ENCODE peak calls at places on chromosomes 3 and 15, in four cellular contexts. V is HepG2, J is mucosa of descending colon, F is upper lobe of left lung. P is an unnamed sample.

GRCh38 chr15:101158166-101159095 is 93.4 kb downstream of the CHSY1 start:
- ATAC-seq in V (no peak), J (no peak), F (no peak), P (no peak)

GRCh38 chr15:29934251-29934650 is 112.0 kb upstream of the TJP1 start:
- ATAC-seq in V (no peak), J (peak; percentile 90), F (no peak), P (no peak)

GRCh38 chr15:69896606-69897005 is 201.1 kb downstream of the TLE3 start:
- ATAC-seq in V (no peak), J (no peak), F (no peak), P (no peak)

GRCh38 chr15:52288051-52288942 is 7.3 kb downstream of the MYO5C start:
- ATAC-seq in V (peak; percentile 97), J (peak; percentile 90), F (peak; percentile 74), P (peak; percentile 25)

GRCh38 chr15:98746375-98746679 is 98.0 kb downstream of the IGF1R start:
- ATAC-seq in V (no peak), J (peak; percentile 41), F (no peak), P (no peak)

GRCh38 chr3:87270908-87271727 is 5.3 kb downstream of the POU1F1 start:
- ATAC-seq in V (no peak), J (peak; percentile 65), F (no peak), P (no peak)

GRCh38 chr3:12178091-12178820 is 19.5 kb upstream of the TIMP4 start:
- ATAC-seq in V (no peak), J (no peak), F (peak; percentile 41), P (peak; percentile 48)

GRCh38 chr3:151733613-151734012 is at the start of gene AADACL2:
- ATAC-seq in V (no peak), J (no peak), F (peak; percentile 72), P (peak; percentile 43)

GRCh38 chr3:125052671-125053303 is 3.0 kb downstream of the HEG1 start:
- ATAC-seq in V (peak; percentile 56), J (no peak), F (no peak), P (no peak)

GRCh38 chr15:41946970-41947369 is 25.4 kb downstream of the EHD4 start:
- ATAC-seq in V (no peak), J (no peak), F (no peak), P (no peak)

GRCh38 chr15:69718916-69719315 is 266.3 kb downstream of the RPLP1 start:
- ATAC-seq in V (no peak), J (peak; percentile 28), F (peak; percentile 78), P (peak; percentile 69)

GRCh38 chr3:42387802-42388651 is 22.4 kb downstream of the LYZL4 start:
- ATAC-seq in V (no peak), J (no peak), F (no peak), P (no peak)

GRCh38 chr15:50257206-50257735 is 8.3 kb downstream of the HDC start:
- ATAC-seq in V (no peak), J (no peak), F (no peak), P (no peak)

GRCh38 chr3:68958932-68959331 is 26.6 kb upstream of the TAFA4 start:
- ATAC-seq in V (no peak), J (no peak), F (no peak), P (no peak)

GRCh38 chr3:8658326-8659212 is 14.0 kb upstream of the SSUH2 start:
- ATAC-seq in V (peak; percentile 67), J (peak; percentile 82), F (peak; percentile 78), P (peak; percentile 66)

GRCh38 chr15:62469478-62469873 is 304.4 kb upstream of the C2CD4B start:
- ATAC-seq in V (no peak), J (no peak), F (peak; percentile 23), P (peak; percentile 44)

GRCh38 chr3:52896613-52897012 is 735 bp downstream of the STIMATE start:
- ATAC-seq in V (no peak), J (peak; percentile 26), F (no peak), P (no peak)

GRCh38 chr3:1591327-1592028 is 498.7 kb downstream of the CNTN6 start:
- ATAC-seq in V (no peak), J (peak; percentile 83), F (no peak), P (no peak)

GRCh38 chr3:56754753-56755365 is 46.9 kb downstream of the ARHGEF3 start:
- ATAC-seq in V (no peak), J (peak; percentile 63), F (peak; percentile 44), P (no peak)

GRCh38 chr3:12774619-12775018 is 15.6 kb upstream of the TMEM40 start:
- ATAC-seq in V (no peak), J (no peak), F (no peak), P (no peak)

GRCh38 chr15:70284438-70285214 is 186.9 kb upstream of the TLE3 start:
- ATAC-seq in V (no peak), J (peak; percentile 46), F (peak; percentile 15), P (no peak)

GRCh38 chr3:15932348-15933300 is 134.8 kb upstream of the ANKRD28 start:
- ATAC-seq in V (no peak), J (no peak), F (no peak), P (no peak)

GRCh38 chr3:156388469-156389150 is 166.3 kb downstream of the SSR3 start:
- ATAC-seq in V (no peak), J (no peak), F (peak; percentile 68), P (peak; percentile 13)

GRCh38 chr3:100992086-100993033 is 861 bp downstream of the ABI3BP start:
- ATAC-seq in V (peak; percentile 88), J (peak; percentile 87), F (peak; percentile 79), P (peak; percentile 60)

GRCh38 chr3:38555149-38555840 is 59.2 kb downstream of the EXOG start:
- ATAC-seq in V (no peak), J (no peak), F (no peak), P (no peak)

GRCh38 chr3:38554127-38554827 is 58.1 kb downstream of the EXOG start:
- ATAC-seq in V (no peak), J (no peak), F (no peak), P (no peak)

GRCh38 chr3:38558864-38559263 is 62.7 kb downstream of the EXOG start:
- ATAC-seq in V (no peak), J (no peak), F (no peak), P (no peak)

GRCh38 chr3:38555926-38556325 is 59.8 kb downstream of the EXOG start:
- ATAC-seq in V (no peak), J (no peak), F (no peak), P (no peak)

DNA sequence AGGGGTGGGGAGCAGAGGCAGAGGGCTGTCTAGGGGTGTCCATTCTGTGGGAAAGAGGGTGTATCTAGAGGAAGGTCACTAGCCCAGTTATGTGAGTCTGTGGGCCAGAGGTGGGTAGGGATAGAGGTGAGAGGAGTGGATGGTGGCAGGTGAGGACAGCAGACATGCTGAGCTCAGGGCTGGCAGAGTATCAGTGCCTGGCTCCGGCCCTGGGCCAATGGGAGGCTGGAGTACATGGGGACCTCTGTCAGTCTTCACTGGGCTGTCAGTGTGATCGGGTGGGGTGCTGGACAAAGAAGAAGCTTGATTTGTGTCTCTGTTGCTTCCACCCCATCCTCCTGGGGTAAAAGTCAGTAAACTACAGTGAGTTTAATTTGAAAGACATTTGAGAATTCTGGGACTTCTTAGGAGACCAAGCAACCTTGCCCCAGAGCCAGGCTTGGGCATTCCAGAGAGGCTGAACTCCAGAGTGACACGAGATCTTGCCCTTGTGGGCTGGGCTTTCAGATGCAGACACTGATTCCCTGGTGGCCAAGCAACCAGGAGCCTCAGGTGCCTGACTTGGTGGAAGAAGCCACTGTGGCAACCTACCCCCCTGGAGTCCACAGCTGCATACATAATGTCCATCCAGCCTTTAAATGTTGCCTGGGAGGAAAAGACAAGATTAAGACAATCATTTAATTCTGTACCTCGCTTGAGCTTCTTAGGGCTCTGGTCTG is 60.7 kb downstream of the EXOG start:
- ATAC-seq in V (no peak), J (no peak), F (no peak), P (no peak)
- H3K4me3 ChIP-seq in V (no peak overlapping the region), J (no peak overlapping the region), F (no peak overlapping the region), P (no peak overlapping the region)

DNA sequence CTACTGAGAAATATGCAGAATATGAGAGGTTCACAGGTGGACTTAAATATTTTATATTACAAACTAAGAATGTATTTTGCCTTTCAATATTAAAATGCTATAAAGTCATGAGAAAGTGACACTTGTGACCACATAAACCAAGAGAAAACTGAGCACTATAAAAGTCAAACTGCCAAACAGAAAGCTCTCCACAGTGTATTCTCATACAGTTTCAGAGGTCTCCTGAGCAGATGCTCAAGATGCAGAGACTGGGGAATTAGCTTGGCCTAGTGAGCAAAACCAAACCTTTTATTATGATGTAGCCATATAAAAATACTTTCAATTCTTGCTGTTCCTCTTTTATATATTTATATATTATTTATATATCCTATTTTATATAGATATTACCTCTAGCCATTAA is 227.8 kb downstream of the TBC1D5 start:
- ATAC-seq in V (no peak), J (no peak), F (no peak), P (no peak)
- H3K4me3 ChIP-seq in V (no peak overlapping the region), J (no peak overlapping the region), F (no peak overlapping the region), P (no peak overlapping the region)

GRCh38 chr15:72196409-72197044 is 1.1 kb downstream of the GRAMD2A start:
- ATAC-seq in V (peak; percentile 7), J (no peak), F (no peak), P (no peak)
- H3K4me3 ChIP-seq in V (peak overlapping the region; percentile 61), J (no peak overlapping the region), F (peak overlapping the region; percentile 59), P (no peak overlapping the region)

GRCh38 chr3:141386080-141386594 is 17.8 kb downstream of the ZBTB38 start:
- ATAC-seq in V (no peak), J (no peak), F (no peak), P (no peak)
- H3K4me3 ChIP-seq in V (no peak overlapping the region), J (no peak overlapping the region), F (peak overlapping the region; percentile 36), P (peak overlapping the region; percentile 29)

GRCh38 chr3:30616347-30617027 is 10.1 kb downstream of the TGFBR2 start:
- ATAC-seq in V (no peak), J (no peak), F (no peak), P (no peak)
- H3K4me3 ChIP-seq in V (no peak overlapping the region), J (no peak overlapping the region), F (no peak overlapping the region), P (no peak overlapping the region)

P was measured in gastroesophageal sphincter.